ENCODE peak calls at places on chromosomes 12 and 14, in four cellular contexts. S, J, C and H are unnamed samples.

GRCh38 chr12:4707306-4707705 is 12.9 kb upstream of the GALNT8 start:
- DNase-seq in C (no peak), S (no peak), J (no peak), H (no peak)

GRCh38 chr14:57136669-57137068 is 132.0 kb downstream of the EXOC5 start:
- DNase-seq in C (no peak), J (no peak), S (no peak), H (no peak)

GRCh38 chr12:55931317-55931779 is 386 bp downstream of the DGKA start:
- DNase-seq in S (no peak), C (no peak), J (no peak), H (no peak)

GRCh38 chr12:15811192-15812127 is 22.3 kb upstream of the EPS8 start:
- DNase-seq in C (no peak), J (no peak), S (no peak), H (no peak)

GRCh38 chr12:101298426-101298825 is 18.5 kb downstream of the UTP20 start:
- DNase-seq in C (no peak), J (peak), S (no peak), H (no peak)

GRCh38 chr14:85214471-85214870 is 315.5 kb upstream of the FLRT2 start:
- DNase-seq in S (no peak), J (no peak), C (no peak), H (no peak)

GRCh38 chr12:49664167-49664566 is 40.8 kb downstream of the PRPF40B start:
- DNase-seq in J (no peak), S (no peak), C (no peak), H (no peak)

GRCh38 chr14:22838631-22839041 is 2.3 kb downstream of the MMP14 start:
- DNase-seq in S (no peak), C (no peak), J (no peak), H (peak)

GRCh38 chr12:2613674-2614073 is 181.1 kb upstream of the FKBP4 start:
- DNase-seq in C (no peak), J (peak), S (peak), H (no peak)

GRCh38 chr12:121226399-121226798 is 16.5 kb downstream of the P2RX4 start:
- DNase-seq in S (no peak), C (no peak), J (no peak), H (no peak)

GRCh38 chr14:56490379-56490778 is 89.2 kb upstream of the TMEM260 start:
- DNase-seq in C (no peak), J (no peak), S (no peak), H (no peak)

GRCh38 chr12:48197549-48197966 is 5.5 kb downstream of the OR10AD1 start:
- DNase-seq in S (peak), J (no peak), C (no peak), H (no peak)

GRCh38 chr12:20567413-20567812 is 127.7 kb upstream of the SLCO1C1 start:
- DNase-seq in S (no peak), J (no peak), C (no peak), H (no peak)

GRCh38 chr12:4518106-4518728 is 20.5 kb upstream of the RAD51AP1 start:
- DNase-seq in S (no peak), J (no peak), C (no peak), H (no peak)

GRCh38 chr14:62322216-62322615 is 560.0 kb downstream of the SNAPC1 start:
- DNase-seq in C (no peak), S (no peak), J (no peak), H (no peak)

GRCh38 chr12:123990512-123990911 is 17.5 kb downstream of the ZNF664 start:
- DNase-seq in J (peak), C (no peak), S (no peak), H (no peak)

GRCh38 chr12:125518074-125518473 is 452.8 kb downstream of the AACS start:
- DNase-seq in J (no peak), S (no peak), C (no peak), H (no peak)

GRCh38 chr14:92692822-92693226 is 55.6 kb downstream of the LGMN start:
- DNase-seq in J (no peak), C (peak), S (peak), H (no peak)

GRCh38 chr14:36852853-36853634 is 191.4 kb downstream of the PAX9 start:
- DNase-seq in C (no peak), S (peak), J (peak), H (no peak)

GRCh38 chr12:10362828-10363664 is 26.8 kb downstream of the KLRK1 start:
- DNase-seq in J (no peak), C (no peak), S (no peak), H (no peak)

GRCh38 chr14:72332054-72332453 is 399.8 kb downstream of the RGS6 start:
- DNase-seq in C (no peak), J (no peak), S (no peak), H (no peak)

GRCh38 chr14:37253905-37254304 is 56.2 kb downstream of the MIPOL1 start:
- DNase-seq in S (peak), J (peak), C (no peak), H (no peak)

GRCh38 chr14:63891148-63891964 is 38.6 kb downstream of the SYNE2 start:
- DNase-seq in J (no peak), C (no peak), S (no peak), H (no peak)

GRCh38 chr12:42426733-42427132 is 100.8 kb downstream of the PPHLN1 start:
- DNase-seq in J (no peak), C (no peak), S (no peak), H (no peak)

GRCh38 chr14:76280221-76280620 is 95.7 kb upstream of the ESRRB start:
- DNase-seq in S (no peak), C (no peak), J (no peak), H (peak)

GRCh38 chr14:101714394-101714793 is 47.1 kb upstream of the PPP2R5C start:
- DNase-seq in C (no peak), J (no peak), S (no peak), H (no peak)

GRCh38 chr14:71403673-71404072 is 496.4 kb downstream of the PCNX1 start:
- DNase-seq in S (no peak), C (no peak), J (no peak), H (no peak)

GRCh38 chr12:44143170-44143569 is 307.3 kb downstream of the TMEM117 start:
- DNase-seq in J (no peak), S (no peak), C (no peak), H (no peak)

GRCh38 chr14:100691395-100692025 is 35.2 kb upstream of the DLK1 start:
- DNase-seq in J (no peak), C (no peak), S (no peak), H (no peak)

GRCh38 chr14:96274122-96274910 is 18.3 kb downstream of the BDKRB1 start:
- DNase-seq in J (peak), S (peak), C (no peak), H (no peak)

GRCh38 chr14:20679907-20680306 is 4.5 kb upstream of the RNASE4 start:
- DNase-seq in C (no peak), J (no peak), S (no peak), H (no peak)

GRCh38 chr12:45232771-45233372 is 17.0 kb downstream of the ANO6 start:
- DNase-seq in J (peak), S (no peak), C (no peak), H (no peak)

GRCh38 chr12:104182144-104182543 is 33.4 kb upstream of the TXNRD1 start:
- DNase-seq in J (peak), C (no peak), S (peak), H (no peak)

GRCh38 chr12:117967043-117967442 is 1.7 kb downstream of the KSR2 start:
- DNase-seq in C (no peak), S (no peak), J (no peak), H (no peak)

GRCh38 chr14:99475179-99475578 is 5.5 kb downstream of the SETD3 start:
- DNase-seq in J (no peak), C (no peak), S (no peak), H (no peak)

GRCh38 chr12:111093428-111094142 is 173.2 kb upstream of the MYL2 start:
- DNase-seq in J (no peak), C (peak), S (no peak), H (no peak)

GRCh38 chr14:28875937-28876910 is 109.6 kb downstream of the FOXG1 start:
- DNase-seq in J (no peak), C (no peak), S (no peak), H (no peak)